ENCODE peak calls at places on chromosomes 16 and 17, in six cellular contexts. One of them, this sample, is unnamed.

GRCh38 chr17:57073626-57074025 is 11.4 kb upstream of the AKAP1 start:
- DNase-seq in NCI-H1930: no peak
- DNase-seq in T-helper 2 cell: no peak
- DNase-seq in mucosa of descending colon: no peak
- DNase-seq in IMR-90: no peak
- DNase-seq in GOT3: no peak
- DNase-seq in this sample: no peak

GRCh38 chr17:65362826-65363225 is 198.6 kb downstream of the AXIN2 start:
- DNase-seq in T-helper 2 cell: no peak
- DNase-seq in NCI-H1930: no peak
- DNase-seq in mucosa of descending colon: no peak
- DNase-seq in GOT3: no peak
- DNase-seq in IMR-90: peak; percentile 17
- DNase-seq in this sample: peak; percentile 9

GRCh38 chr16:84284168-84284722 is 10.4 kb upstream of the WFDC1 start:
- DNase-seq in GOT3: no peak
- DNase-seq in IMR-90: no peak
- DNase-seq in NCI-H1930: no peak
- DNase-seq in mucosa of descending colon: peak; percentile 72
- DNase-seq in T-helper 2 cell: no peak
- DNase-seq in this sample: no peak

GRCh38 chr16:11836653-11837244 is 14.6 kb downstream of the RSL1D1 start:
- DNase-seq in NCI-H1930: no peak
- DNase-seq in mucosa of descending colon: no peak
- DNase-seq in GOT3: no peak
- DNase-seq in IMR-90: peak; percentile 87
- DNase-seq in T-helper 2 cell: no peak
- DNase-seq in this sample: no peak

GRCh38 chr17:351436-351713 is 1.2 kb downstream of the RPH3AL start:
- DNase-seq in T-helper 2 cell: no peak
- DNase-seq in mucosa of descending colon: peak; percentile 29
- DNase-seq in IMR-90: no peak
- DNase-seq in NCI-H1930: no peak
- DNase-seq in GOT3: no peak
- DNase-seq in this sample: no peak

GRCh38 chr17:58277107-58277506 is 3.6 kb downstream of the MPO start:
- DNase-seq in IMR-90: peak; percentile 8
- DNase-seq in NCI-H1930: no peak
- DNase-seq in GOT3: no peak
- DNase-seq in mucosa of descending colon: no peak
- DNase-seq in T-helper 2 cell: no peak
- DNase-seq in this sample: no peak

GRCh38 chr16:51151435-51151950 is 423 bp upstream of the SALL1 start:
- DNase-seq in NCI-H1930: peak; percentile 70
- DNase-seq in GOT3: peak; percentile 48
- DNase-seq in mucosa of descending colon: peak; percentile 55
- DNase-seq in IMR-90: peak; percentile 70
- DNase-seq in T-helper 2 cell: no peak
- DNase-seq in this sample: peak; percentile 69

GRCh38 chr16:84406006-84406963 is 37.9 kb downstream of the ATP2C2 start:
- DNase-seq in mucosa of descending colon: no peak
- DNase-seq in IMR-90: no peak
- DNase-seq in GOT3: no peak
- DNase-seq in NCI-H1930: no peak
- DNase-seq in T-helper 2 cell: no peak
- DNase-seq in this sample: no peak

GRCh38 chr16:2024026-2024425 is 2.7 kb upstream of the NHERF2 start:
- DNase-seq in GOT3: no peak
- DNase-seq in mucosa of descending colon: peak; percentile 37
- DNase-seq in T-helper 2 cell: no peak
- DNase-seq in NCI-H1930: no peak
- DNase-seq in IMR-90: no peak
- DNase-seq in this sample: no peak

GRCh38 chr17:47719411-47720152 is 13.5 kb upstream of the TBX21 start:
- DNase-seq in IMR-90: peak; percentile 72
- DNase-seq in T-helper 2 cell: peak; percentile 51
- DNase-seq in mucosa of descending colon: no peak
- DNase-seq in NCI-H1930: no peak
- DNase-seq in GOT3: peak; percentile 32
- DNase-seq in this sample: no peak

GRCh38 chr17:412211-413015 is 59.8 kb upstream of the RPH3AL start:
- DNase-seq in T-helper 2 cell: peak; percentile 52
- DNase-seq in GOT3: no peak
- DNase-seq in IMR-90: peak; percentile 64
- DNase-seq in mucosa of descending colon: no peak
- DNase-seq in NCI-H1930: no peak
- DNase-seq in this sample: peak; percentile 67

GRCh38 chr16:56488035-56488434 is 31.8 kb downstream of the BBS2 start:
- DNase-seq in NCI-H1930: no peak
- DNase-seq in IMR-90: no peak
- DNase-seq in T-helper 2 cell: no peak
- DNase-seq in mucosa of descending colon: no peak
- DNase-seq in GOT3: no peak
- DNase-seq in this sample: no peak

GRCh38 chr17:66507982-66508760 is 205.8 kb downstream of the PRKCA start:
- DNase-seq in IMR-90: no peak
- DNase-seq in NCI-H1930: no peak
- DNase-seq in GOT3: no peak
- DNase-seq in mucosa of descending colon: no peak
- DNase-seq in T-helper 2 cell: no peak
- DNase-seq in this sample: no peak

GRCh38 chr16:77212736-77213541 is 13.7 kb downstream of the SYCE1L start:
- DNase-seq in mucosa of descending colon: peak; percentile 79
- DNase-seq in T-helper 2 cell: peak; percentile 51
- DNase-seq in IMR-90: no peak
- DNase-seq in NCI-H1930: peak; percentile 6
- DNase-seq in GOT3: no peak
- DNase-seq in this sample: peak; percentile 19

GRCh38 chr17:15952916-15953865 is 8.3 kb downstream of the ADORA2B start:
- DNase-seq in GOT3: no peak
- DNase-seq in mucosa of descending colon: no peak
- DNase-seq in NCI-H1930: no peak
- DNase-seq in T-helper 2 cell: no peak
- DNase-seq in IMR-90: no peak
- DNase-seq in this sample: no peak

GRCh38 chr17:59791603-59792457 is 84.4 kb downstream of the VMP1 start:
- DNase-seq in T-helper 2 cell: no peak
- DNase-seq in IMR-90: peak; percentile 63
- DNase-seq in mucosa of descending colon: no peak
- DNase-seq in GOT3: no peak
- DNase-seq in NCI-H1930: no peak
- DNase-seq in this sample: no peak

GRCh38 chr17:71727723-71728122 is 393.1 kb upstream of the SOX9 start:
- DNase-seq in GOT3: no peak
- DNase-seq in NCI-H1930: no peak
- DNase-seq in T-helper 2 cell: no peak
- DNase-seq in IMR-90: no peak
- DNase-seq in mucosa of descending colon: no peak
- DNase-seq in this sample: no peak

GRCh38 chr17:31074772-31075538 is 19.8 kb upstream of the NF1 start:
- DNase-seq in T-helper 2 cell: no peak
- DNase-seq in NCI-H1930: no peak
- DNase-seq in GOT3: no peak
- DNase-seq in IMR-90: peak; percentile 75
- DNase-seq in mucosa of descending colon: no peak
- DNase-seq in this sample: no peak

GRCh38 chr17:17205368-17206148 is 575 bp downstream of the PLD6 start:
- DNase-seq in NCI-H1930: no peak
- DNase-seq in T-helper 2 cell: peak; percentile 51
- DNase-seq in GOT3: no peak
- DNase-seq in IMR-90: peak; percentile 21
- DNase-seq in mucosa of descending colon: peak; percentile 81
- DNase-seq in this sample: peak; percentile 18

GRCh38 chr16:15691046-15691445 is 41.0 kb downstream of the NDE1 start:
- DNase-seq in GOT3: no peak
- DNase-seq in T-helper 2 cell: no peak
- DNase-seq in IMR-90: no peak
- DNase-seq in mucosa of descending colon: no peak
- DNase-seq in NCI-H1930: no peak
- DNase-seq in this sample: no peak

GRCh38 chr17:77875881-77876509 is 82.5 kb upstream of the TNRC6C start:
- DNase-seq in GOT3: no peak
- DNase-seq in T-helper 2 cell: no peak
- DNase-seq in mucosa of descending colon: no peak
- DNase-seq in IMR-90: peak; percentile 12
- DNase-seq in NCI-H1930: no peak
- DNase-seq in this sample: no peak

GRCh38 chr16:84117482-84117843 is 721 bp upstream of the MBTPS1 start:
- DNase-seq in T-helper 2 cell: peak; percentile 18
- DNase-seq in NCI-H1930: no peak
- DNase-seq in GOT3: no peak
- DNase-seq in IMR-90: peak; percentile 31
- DNase-seq in mucosa of descending colon: no peak
- DNase-seq in this sample: peak; percentile 14

GRCh38 chr17:1203111-1203966 is 23.6 kb upstream of the ABR start:
- DNase-seq in mucosa of descending colon: peak; percentile 74
- DNase-seq in NCI-H1930: peak; percentile 33
- DNase-seq in IMR-90: peak; percentile 51
- DNase-seq in GOT3: no peak
- DNase-seq in T-helper 2 cell: peak; percentile 33
- DNase-seq in this sample: peak; percentile 38

GRCh38 chr16:49280022-49280741 is 1.5 kb downstream of the CBLN1 start:
- DNase-seq in GOT3: no peak
- DNase-seq in T-helper 2 cell: no peak
- DNase-seq in NCI-H1930: no peak
- DNase-seq in mucosa of descending colon: peak; percentile 28
- DNase-seq in IMR-90: no peak
- DNase-seq in this sample: no peak

GRCh38 chr17:49730078-49730786 is 22.5 kb upstream of the SLC35B1 start:
- DNase-seq in IMR-90: peak; percentile 88
- DNase-seq in T-helper 2 cell: no peak
- DNase-seq in NCI-H1930: no peak
- DNase-seq in mucosa of descending colon: peak; percentile 41
- DNase-seq in GOT3: no peak
- DNase-seq in this sample: no peak

GRCh38 chr17:65173284-65173793 is 36.2 kb downstream of the RGS9 start:
- DNase-seq in T-helper 2 cell: peak; percentile 40
- DNase-seq in mucosa of descending colon: peak; percentile 40
- DNase-seq in NCI-H1930: no peak
- DNase-seq in IMR-90: peak; percentile 55
- DNase-seq in GOT3: no peak
- DNase-seq in this sample: no peak

GRCh38 chr16:88649924-88650748 is 717 bp downstream of the CYBA start:
- DNase-seq in T-helper 2 cell: no peak
- DNase-seq in GOT3: no peak
- DNase-seq in mucosa of descending colon: peak; percentile 77
- DNase-seq in IMR-90: peak; percentile 8
- DNase-seq in NCI-H1930: no peak
- DNase-seq in this sample: no peak

GRCh38 chr17:65588194-65588808 is 26.9 kb upstream of the AXIN2 start:
- DNase-seq in mucosa of descending colon: peak; percentile 84
- DNase-seq in T-helper 2 cell: no peak
- DNase-seq in NCI-H1930: no peak
- DNase-seq in IMR-90: no peak
- DNase-seq in GOT3: no peak
- DNase-seq in this sample: peak; percentile 68

GRCh38 chr17:39208893-39209292 is 8.8 kb downstream of the RPL19 start:
- DNase-seq in NCI-H1930: no peak
- DNase-seq in mucosa of descending colon: peak; percentile 76
- DNase-seq in GOT3: no peak
- DNase-seq in T-helper 2 cell: no peak
- DNase-seq in IMR-90: no peak
- DNase-seq in this sample: no peak

GRCh38 chr17:63314766-63315165 is 131.3 kb downstream of the CYB561 start:
- DNase-seq in T-helper 2 cell: no peak
- DNase-seq in IMR-90: no peak
- DNase-seq in GOT3: no peak
- DNase-seq in NCI-H1930: no peak
- DNase-seq in mucosa of descending colon: no peak
- DNase-seq in this sample: no peak

GRCh38 chr17:44384823-44385286 is 4.6 kb downstream of the ITGA2B start:
- DNase-seq in GOT3: no peak
- DNase-seq in IMR-90: no peak
- DNase-seq in NCI-H1930: no peak
- DNase-seq in T-helper 2 cell: no peak
- DNase-seq in mucosa of descending colon: no peak
- DNase-seq in this sample: no peak